ENCODE peak calls at places on chromosomes 3 and 15, in nine cellular contexts. V is effector memory CD8-positive, alpha-beta T cell; G is activated CD4-positive, alpha-beta T cell treated with anti-CD3 and anti-CD28 coated beads for 4 hours; X is activated CD8-positive, alpha-beta memory T cell treated with anti-CD3 and anti-CD28 coated beads for 48 hours; Q is KBM-7; F is colonic mucosa; E is NCI-H1105 treated with DMSO at 0.1 percent for 48 hours; R is NCI-H345; H is NCI-H1417. W is an unnamed sample.

GRCh38 chr3:107068980-107069379 is 308.3 kb upstream of the CCDC54 start:
- DNase-seq in E (no peak), Q (peak; percentile 57), X (no peak), V (no peak), G (no peak), H (no peak), R (no peak), F (no peak), W (no peak)

GRCh38 chr3:147359177-147360062 is 46.9 kb downstream of the ZIC4 start:
- DNase-seq in V (no peak), E (no peak), G (no peak), X (no peak), Q (no peak), H (no peak), R (no peak), F (no peak), W (no peak)

GRCh38 chr3:194312743-194313281 is 38.3 kb downstream of the CPN2 start:
- DNase-seq in G (no peak), X (no peak), R (peak; percentile 31), H (peak; percentile 73), E (peak; percentile 29), F (peak; percentile 51), V (no peak), Q (no peak), W (no peak)

GRCh38 chr3:37072892-37073291 is 79.6 kb downstream of the MLH1 start:
- DNase-seq in G (no peak), H (no peak), F (peak; percentile 69), E (peak; percentile 19), X (no peak), R (no peak), Q (peak; percentile 85), V (no peak), W (no peak)

GRCh38 chr15:29134641-29135071 is 135.0 kb downstream of the NSMCE3 start:
- DNase-seq in R (no peak), E (no peak), V (no peak), Q (no peak), X (no peak), F (no peak), H (no peak), G (no peak), W (no peak)

GRCh38 chr3:44272191-44272590 is 30.5 kb downstream of the TOPAZ1 start:
- DNase-seq in F (no peak), V (no peak), X (no peak), H (no peak), E (no peak), Q (no peak), G (no peak), R (no peak), W (no peak)

GRCh38 chr3:98680723-98681122 is 82.4 kb upstream of the ST3GAL6 start:
- DNase-seq in Q (no peak), R (no peak), X (no peak), V (no peak), H (no peak), F (no peak), E (no peak), G (no peak), W (no peak)

GRCh38 chr3:132804498-132804897 is 82.3 kb upstream of the NPHP3 start:
- DNase-seq in G (no peak), E (no peak), R (no peak), H (no peak), X (no peak), Q (no peak), F (no peak), V (no peak), W (no peak)

GRCh38 chr15:32106401-32107381 is 76.4 kb downstream of the CHRNA7 start:
- DNase-seq in H (no peak), X (no peak), Q (peak; percentile 26), R (no peak), V (no peak), E (no peak), G (no peak), F (no peak), W (no peak)